ENCODE peak calls at places on chromosomes 11 and 22, in six cellular contexts. M is SK-N-SH, B is GM23338, Q is GM23248, E is PC-3, R is HCT116. N is an unnamed sample.

GRCh38 chr11:1221848-1222311 is 986 bp upstream of the MUC5B start:
- DNase-seq in R (no peak), M (peak; percentile 27), B (no peak), Q (no peak), E (no peak), N (no peak)

GRCh38 chr22:27456696-27457503 is 344.7 kb downstream of the MN1 start:
- DNase-seq in Q (peak; percentile 97), M (no peak), B (no peak), E (peak; percentile 86), R (no peak), N (peak; percentile 62)

GRCh38 chr11:135075740-135076139 is 663.7 kb upstream of the B3GAT1 start:
- DNase-seq in Q (peak; percentile 57), B (peak; percentile 80), E (peak; percentile 67), M (no peak), R (peak; percentile 71), N (peak; percentile 54)

GRCh38 chr22:26589367-26589844 is 526 bp downstream of the TPST2 start:
- DNase-seq in E (peak; percentile 4), B (peak; percentile 76), R (no peak), M (peak; percentile 60), Q (peak; percentile 61), N (peak; percentile 53)

GRCh38 chr22:43427296-43428004 is 15.6 kb downstream of the MPPED1 start:
- DNase-seq in E (no peak), R (no peak), Q (no peak), B (peak; percentile 50), M (no peak), N (no peak)

GRCh38 chr11:59918987-59919589 is 19.1 kb upstream of the OOSP1 start:
- DNase-seq in B (peak; percentile 75), Q (peak; percentile 85), E (peak; percentile 91), M (peak; percentile 29), R (peak; percentile 56), N (peak; percentile 44)

GRCh38 chr11:65043881-65044501 is 3.0 kb downstream of the SAC3D1 start:
- DNase-seq in B (no peak), Q (peak; percentile 72), M (no peak), R (no peak), E (peak; percentile 84), N (no peak)

GRCh38 chr11:8309862-8310261 is 46.2 kb upstream of the LMO1 start:
- DNase-seq in Q (no peak), E (peak; percentile 33), B (peak; percentile 27), R (no peak), M (peak; percentile 47), N (no peak)

GRCh38 chr11:78767409-78767932 is 192.8 kb upstream of the NARS2 start:
- DNase-seq in R (no peak), E (no peak), B (no peak), Q (no peak), M (no peak), N (no peak)

GRCh38 chr11:107453594-107454286 is 3.9 kb downstream of the CWF19L2 start:
- DNase-seq in E (no peak), R (no peak), B (no peak), Q (no peak), M (no peak), N (no peak)

GRCh38 chr11:77473001-77473800 is 693 bp downstream of the PAK1 start:
- DNase-seq in B (peak; percentile 78), Q (peak; percentile 49), M (peak; percentile 78), E (peak; percentile 46), R (no peak), N (peak; percentile 77)

GRCh38 chr11:4048340-4048739 is 46.3 kb upstream of the RRM1 start:
- DNase-seq in R (no peak), B (no peak), M (no peak), Q (no peak), E (no peak), N (no peak)

GRCh38 chr11:61120099-61120864 is 18.0 kb downstream of the CD5 start:
- DNase-seq in E (no peak), Q (no peak), M (no peak), R (no peak), B (no peak), N (no peak)

GRCh38 chr11:129324533-129325175 is 51.0 kb upstream of the BARX2 start:
- DNase-seq in M (no peak), Q (peak; percentile 63), R (no peak), E (peak; percentile 88), B (no peak), N (peak; percentile 68)

GRCh38 chr11:123587044-123587443 is 67.4 kb downstream of the SCN3B start:
- DNase-seq in M (no peak), B (no peak), R (no peak), E (peak; percentile 28), Q (peak; percentile 50), N (peak; percentile 58)

GRCh38 chr11:91926967-91927366 is 297.7 kb upstream of the FAT3 start:
- DNase-seq in M (no peak), Q (no peak), R (no peak), B (no peak), E (no peak), N (no peak)

GRCh38 chr22:26139320-26139719 is 29.9 kb upstream of the SEZ6L start:
- DNase-seq in M (peak; percentile 41), E (no peak), Q (no peak), B (no peak), R (no peak), N (no peak)

GRCh38 chr11:119476666-119477331 is 53.8 kb upstream of the THY1 start:
- DNase-seq in B (no peak), R (no peak), M (no peak), E (no peak), Q (no peak), N (no peak)

GRCh38 chr11:129283141-129283540 is 91.0 kb upstream of the ARHGAP32 start:
- DNase-seq in E (peak; percentile 90), R (peak; percentile 55), B (peak; percentile 74), M (no peak), Q (no peak), N (peak; percentile 77)

GRCh38 chr11:5234390-5234834 is at the start of gene HBD:
- DNase-seq in M (no peak), E (no peak), Q (peak; percentile 64), R (no peak), B (no peak), N (no peak)

GRCh38 chr11:66739983-66740382 is 11.0 kb upstream of the SPTBN2 start:
- DNase-seq in Q (peak; percentile 59), R (no peak), M (no peak), B (no peak), E (peak; percentile 91), N (no peak)

GRCh38 chr11:116177521-116178220 is 595.1 kb downstream of the BUD13 start:
- DNase-seq in Q (no peak), E (peak; percentile 19), M (no peak), B (no peak), R (no peak), N (no peak)

GRCh38 chr22:20536590-20537324 is 29.3 kb downstream of the MED15 start:
- DNase-seq in B (no peak), Q (no peak), M (peak; percentile 85), E (no peak), R (no peak), N (no peak)

GRCh38 chr11:45085657-45086501 is 60.6 kb upstream of the PRDM11 start:
- DNase-seq in E (no peak), R (no peak), M (no peak), B (peak; percentile 65), Q (no peak), N (no peak)

GRCh38 chr11:68380786-68381622 is 68.6 kb downstream of the LRP5 start:
- DNase-seq in B (no peak), M (no peak), R (no peak), E (no peak), Q (no peak), N (no peak)
- H3K4me3 ChIP-seq in B (no peak overlapping the region), M (no peak overlapping the region), R (no peak overlapping the region), E (peak overlapping the region; percentile 8), Q (no peak overlapping the region), N (no peak overlapping the region)

GRCh38 chr22:24542641-24543040 is 12.3 kb downstream of the GUCD1 start:
- DNase-seq in R (no peak), Q (no peak), M (no peak), E (no peak), B (no peak), N (no peak)
- H3K4me1 ChIP-seq in R (no peaks in the 10 kb centered on the region), Q (no peaks in the 10 kb centered on the region), M (peaks cover 7% of the 10 kb centered on the region), E (no peaks in the 10 kb centered on the region), B (no peaks in the 10 kb centered on the region), N (peaks cover 8% of the 10 kb centered on the region)

DNA sequence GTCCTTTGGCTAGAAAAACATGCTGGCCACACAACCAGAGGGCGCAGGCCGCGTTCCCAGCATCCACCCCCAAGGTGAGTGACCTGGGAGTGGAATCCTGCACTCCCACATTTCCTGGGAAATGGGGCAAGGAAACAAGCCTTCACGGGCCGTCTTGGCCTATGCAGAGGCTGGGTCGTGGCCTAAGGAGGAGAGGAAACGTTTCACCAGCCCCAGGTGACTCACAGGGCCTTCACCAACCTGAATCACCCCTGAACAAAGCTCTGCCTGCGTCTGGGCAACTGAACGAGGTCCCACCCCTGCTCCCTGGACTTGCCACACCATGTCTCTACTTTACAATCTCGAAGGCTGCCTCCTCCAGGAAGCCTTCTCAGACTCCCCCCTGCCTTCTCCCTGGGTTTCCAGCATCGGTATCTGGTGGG is 13.2 kb downstream of the MYH9 start:
- DNase-seq in R (peak; percentile 80), Q (peak; percentile 92), M (no peak), B (no peak), E (peak; percentile 84), N (no peak)
- H4K20me1 ChIP-seq in R (peaks cover 12% of the 10 kb centered on the region), Q (peaks cover 33% of the 10 kb centered on the region), M (peaks cover 100% of the 10 kb centered on the region), B (peaks cover 49% of the 10 kb centered on the region), E (peaks cover 79% of the 10 kb centered on the region), N (peaks cover 62% of the 10 kb centered on the region)

GRCh38 chr22:22737590-22737989 is 93.2 kb downstream of the GGTLC2 start:
- DNase-seq in B (no peak), R (no peak), E (no peak), Q (no peak), M (no peak), N (no peak)
- H3K4me3 ChIP-seq in B (no peak overlapping the region), R (no peak overlapping the region), E (no peak overlapping the region), Q (no peak overlapping the region), M (no peak overlapping the region), N (no peak overlapping the region)

GRCh38 chr11:114310095-114310494 is 13.9 kb downstream of the NNMT start:
- DNase-seq in B (no peak), E (no peak), Q (peak; percentile 8), M (no peak), R (no peak), N (no peak)
- H3K4me1 ChIP-seq in B (peaks cover 3% of the 10 kb centered on the region), E (peaks cover 13% of the 10 kb centered on the region), Q (peaks cover 58% of the 10 kb centered on the region), M (peaks cover 11% of the 10 kb centered on the region), R (no peaks in the 10 kb centered on the region), N (no peaks in the 10 kb centered on the region)

GRCh38 chr11:35714882-35715612 is 52.5 kb downstream of the TRIM44 start:
- DNase-seq in E (peak; percentile 26), Q (peak; percentile 78), M (no peak), B (no peak), R (no peak), N (peak; percentile 20)
- H4K20me1 ChIP-seq in E (no peaks in the 10 kb centered on the region), Q (peaks cover 27% of the 10 kb centered on the region), M (peaks cover 38% of the 10 kb centered on the region), B (no peaks in the 10 kb centered on the region), R (no peaks in the 10 kb centered on the region), N (peaks cover 4% of the 10 kb centered on the region)

GRCh38 chr22:24805790-24806662 is at the start of gene SGSM1:
- DNase-seq in B (peak; percentile 93), M (peak; percentile 97), Q (peak; percentile 72), E (peak; percentile 71), R (peak; percentile 59), N (peak; percentile 94)
- H3K4me3 ChIP-seq in B (peak within 1 kb of the TSS; percentile 98), M (peak within 1 kb of the TSS; percentile 74), Q (peak within 1 kb of the TSS; percentile 64), E (peak within 1 kb of the TSS; percentile 67), R (peak within 1 kb of the TSS; percentile 64), N (peak within 1 kb of the TSS; percentile 82)

DNA sequence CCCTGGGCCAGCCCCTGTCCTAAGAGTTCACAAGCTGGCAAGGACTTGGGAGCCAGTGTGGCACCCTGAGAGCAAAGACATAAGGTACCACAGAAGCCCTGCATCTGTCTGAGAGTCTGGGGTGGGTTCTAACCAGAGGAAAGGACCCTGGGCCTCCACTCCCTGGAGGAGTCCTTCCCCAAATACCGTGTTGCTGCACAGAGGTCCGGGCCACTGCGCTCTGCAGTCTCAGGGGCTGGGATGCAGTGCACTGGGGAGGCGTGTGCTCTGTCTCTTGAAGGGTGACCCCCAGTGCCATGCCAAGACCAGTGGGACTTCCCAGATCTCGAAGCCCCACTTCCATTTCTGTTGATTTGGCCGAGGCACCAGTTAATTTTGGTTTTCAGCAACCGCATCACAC is 4.3 kb upstream of the SH3BP1 start:
- DNase-seq in B (no peak), R (no peak), E (no peak), M (no peak), Q (no peak), N (no peak)
- H3K4me1 ChIP-seq in B (peaks cover 27% of the 10 kb centered on the region), R (peaks cover 23% of the 10 kb centered on the region), E (peaks cover 4% of the 10 kb centered on the region), M (peaks cover 23% of the 10 kb centered on the region), Q (peaks cover 22% of the 10 kb centered on the region), N (peaks cover 85% of the 10 kb centered on the region)